ENCODE peak calls at places on chromosome 16, in six cellular contexts. H is left ventricle myocardium inferior; I is activated naive CD4-positive, alpha-beta T cell treated with anti-CD3 and anti-CD28 coated beads for 36 hours; U is stimulated activated effector memory CD8-positive, alpha-beta T cell treated with anti-CD3 and anti-CD28 coated beads, Interleukin-12 subunit alpha, Interleukin-12 subunit beta, amount 100 ng/mL, for 72 hours; T is IMR-90; J is AG08395. O is an unnamed sample.
A peak's percentile ranks its signal among the peaks of the same experiment; 100 is the strongest.

GRCh38 chr16:48361012-48361411 is 24.2 kb downstream of the SIAH1 start:
- DNase-seq in H (no peak), I (no peak), U (no peak), T (no peak), J (no peak), O (no peak)

GRCh38 chr16:57764341-57765159 is 29.0 kb downstream of the KATNB1 start:
- DNase-seq in H (no peak), I (peak; percentile 16), U (no peak), T (peak; percentile 90), J (peak; percentile 93), O (peak; percentile 87)

GRCh38 chr16:30085247-30085646 is 6.5 kb downstream of the TBX6 start:
- DNase-seq in H (no peak), I (no peak), U (no peak), T (no peak), J (no peak), O (no peak)

GRCh38 chr16:85227262-85227923 is 115.1 kb upstream of the CIBAR2 start:
- DNase-seq in H (no peak), I (no peak), U (no peak), T (no peak), J (no peak), O (no peak)

GRCh38 chr16:58264961-58265479 is 29.8 kb downstream of the PRSS54 start:
- DNase-seq in H (no peak), I (peak; percentile 61), U (no peak), T (peak; percentile 84), J (peak; percentile 85), O (no peak)

GRCh38 chr16:68423771-68424170 is 24.5 kb downstream of the SMPD3 start:
- DNase-seq in H (no peak), I (no peak), U (no peak), T (no peak), J (no peak), O (no peak)

GRCh38 chr16:65119905-65120341 is 1.9 kb downstream of the CDH11 start:
- DNase-seq in H (no peak), I (no peak), U (no peak), T (peak; percentile 76), J (peak; percentile 56), O (no peak)

GRCh38 chr16:10608687-10609409 is 28.4 kb upstream of the EMP2 start:
- DNase-seq in H (peak; percentile 29), I (no peak), U (no peak), T (no peak), J (peak; percentile 70), O (no peak)

GRCh38 chr16:30017277-30017656 is 5.7 kb upstream of the C16orf92 start:
- DNase-seq in H (no peak), I (no peak), U (no peak), T (no peak), J (no peak), O (no peak)

GRCh38 chr16:85183564-85183963 is 71.3 kb upstream of the CIBAR2 start:
- DNase-seq in H (no peak), I (no peak), U (no peak), T (no peak), J (no peak), O (no peak)